ENCODE peak calls at places on chromosomes 6 and 20, in five cellular contexts. L is H9, P is IMR-90, W is GM23338, T is HCT116. Z is an unnamed sample. For H4K20me1, the result is how much of the 10 kb centered on the place peaks cover.

GRCh38 chr20:57417830-57418780 is 26.9 kb downstream of the RBM38 start:
- DNase-seq in P (no peak), T (no peak), L (no peak), W (no peak), Z (no peak)

GRCh38 chr6:159761135-159761872 is 541 bp upstream of the ACAT2 start:
- DNase-seq in P (no peak), W (peak), L (peak), T (no peak), Z (peak)

GRCh38 chr6:16799279-16800193 is 38.3 kb upstream of the ATXN1 start:
- DNase-seq in L (no peak), W (no peak), P (peak), T (no peak), Z (no peak)

GRCh38 chr20:36493013-36493800 is 48.1 kb upstream of the MYL9 start:
- DNase-seq in P (no peak), L (peak), T (no peak), W (peak), Z (no peak)

GRCh38 chr20:39986231-39986904 is 702.7 kb downstream of the MAFB start:
- DNase-seq in P (peak), T (no peak), L (no peak), W (peak), Z (no peak)

GRCh38 chr6:71034578-71034977 is 77.7 kb upstream of the B3GAT2 start:
- DNase-seq in T (no peak), L (no peak), W (no peak), P (no peak), Z (no peak)

GRCh38 chr6:28218312-28219248 is 6.5 kb upstream of the ZSCAN9 start:
- DNase-seq in P (peak), T (no peak), W (peak), L (peak), Z (no peak)

GRCh38 chr6:28142446-28142845 is 763 bp downstream of the ZKSCAN8 start:
- DNase-seq in W (no peak), T (no peak), L (no peak), P (peak), Z (no peak)

GRCh38 chr20:18645196-18645745 is 57.4 kb downstream of the DTD1 start:
- DNase-seq in T (no peak), W (peak), P (no peak), L (no peak), Z (no peak)

GRCh38 chr20:47705497-47705856 is 79.8 kb downstream of the SULF2 start:
- DNase-seq in W (no peak), L (no peak), P (no peak), T (no peak), Z (no peak)

GRCh38 chr20:47704746-47705496 is 80.4 kb downstream of the SULF2 start:
- DNase-seq in P (no peak), T (no peak), W (no peak), L (no peak), Z (no peak)

GRCh38 chr20:47708140-47708807 is 77.0 kb downstream of the SULF2 start:
- DNase-seq in T (no peak), P (no peak), L (no peak), W (no peak), Z (no peak)

GRCh38 chr20:47703748-47704147 is 81.5 kb downstream of the SULF2 start:
- DNase-seq in W (no peak), L (no peak), T (no peak), P (no peak), Z (no peak)

DNA sequence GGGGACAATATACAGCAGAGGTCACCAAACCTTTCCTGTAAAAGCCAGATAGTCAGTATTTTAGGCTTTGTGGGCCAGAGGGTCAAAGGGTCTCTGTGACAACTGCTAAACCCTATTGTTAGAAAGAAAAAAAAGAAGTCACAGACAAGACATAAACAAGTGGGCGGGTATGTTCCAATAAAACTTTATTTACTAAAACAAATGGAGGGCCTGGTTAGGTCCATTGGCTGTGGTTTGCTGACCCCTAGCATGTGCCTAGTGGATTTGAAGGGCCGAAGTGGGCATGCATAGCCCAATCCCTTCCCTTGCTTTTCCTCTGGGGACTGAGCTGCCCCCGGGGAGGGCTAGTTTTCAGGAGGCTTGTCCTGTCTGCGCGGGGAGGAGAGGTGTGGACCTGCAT is 78.9 kb downstream of the SULF2 start:
- DNase-seq in L (no peak), T (no peak), W (no peak), P (no peak), Z (no peak)
- H4K20me1 ChIP-seq in L (under half), T (under half), W (under half), P (under half), Z (under half)

GRCh38 chr6:136737343-136738177 is 54.7 kb downstream of the MAP3K5 start:
- DNase-seq in L (no peak), W (no peak), P (peak), T (no peak), Z (no peak)
- H2AFZ ChIP-seq in L (no peak), W (no peak), P (no peak), T (no peak), Z (no peak)

GRCh38 chr6:37866590-37867507 is 47.3 kb downstream of the ZFAND3 start:
- DNase-seq in P (peak), L (no peak), W (no peak), T (no peak), Z (no peak)
- H4K20me1 ChIP-seq in P (half or more), L (under half), W (half or more), T (under half), Z (under half)

GRCh38 chr6:134515976-134516375 is 198.1 kb upstream of the SGK1 start:
- DNase-seq in T (no peak), P (no peak), L (no peak), W (no peak), Z (no peak)

GRCh38 chr6:134516582-134516981 is 198.7 kb upstream of the SGK1 start:
- DNase-seq in W (no peak), P (no peak), T (no peak), L (no peak), Z (no peak)

GRCh38 chr6:134519456-134519855 is 201.5 kb upstream of the SGK1 start:
- DNase-seq in T (no peak), L (no peak), P (peak), W (no peak), Z (peak)

GRCh38 chr6:134517145-134517658 is 199.3 kb upstream of the SGK1 start:
- DNase-seq in T (no peak), L (peak), W (peak), P (peak), Z (no peak)

DNA sequence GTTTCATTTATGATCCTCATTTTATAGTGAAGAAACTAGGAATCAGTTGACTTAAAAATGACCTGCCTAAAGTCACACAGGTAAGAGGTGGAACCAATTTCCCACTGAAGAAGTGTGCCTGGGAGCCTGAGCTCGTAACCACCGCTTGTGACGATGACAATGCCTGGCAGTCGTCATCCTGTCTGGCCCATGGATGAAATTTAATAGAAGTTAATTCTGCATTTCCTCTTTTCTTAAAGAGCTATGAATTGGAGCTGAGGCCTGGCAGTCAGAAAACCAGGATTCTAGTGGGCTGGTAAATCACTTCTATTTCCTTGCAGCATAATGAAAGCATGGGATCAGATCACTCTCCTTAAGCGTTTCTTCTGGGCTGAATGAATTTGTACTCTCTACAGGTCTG is 200.0 kb upstream of the SGK1 start:
- DNase-seq in L (no peak), W (no peak), P (no peak), T (no peak), Z (no peak)
- H2AFZ ChIP-seq in L (no peak), W (peak), P (no peak), T (no peak), Z (no peak)

GRCh38 chr6:36064770-36065396 is 37.3 kb downstream of the MAPK14 start:
- DNase-seq in T (no peak), P (no peak), W (no peak), L (no peak), Z (no peak)
- H4K20me1 ChIP-seq in T (under half), P (half or more), W (under half), L (under half), Z (under half)

GRCh38 chr6:34554593-34555322 is 1.4 kb downstream of the SPDEF start:
- DNase-seq in L (no peak), T (no peak), W (no peak), P (no peak), Z (no peak)

GRCh38 chr6:34553146-34553545 is 3.0 kb downstream of the SPDEF start:
- DNase-seq in T (no peak), P (no peak), L (no peak), W (no peak), Z (no peak)

GRCh38 chr6:34552620-34553019 is 3.5 kb downstream of the SPDEF start:
- DNase-seq in P (no peak), L (no peak), T (no peak), W (no peak), Z (no peak)

GRCh38 chr6:34555328-34555727 is 801 bp downstream of the SPDEF start:
- DNase-seq in W (no peak), L (no peak), P (no peak), T (no peak), Z (no peak)

DNA sequence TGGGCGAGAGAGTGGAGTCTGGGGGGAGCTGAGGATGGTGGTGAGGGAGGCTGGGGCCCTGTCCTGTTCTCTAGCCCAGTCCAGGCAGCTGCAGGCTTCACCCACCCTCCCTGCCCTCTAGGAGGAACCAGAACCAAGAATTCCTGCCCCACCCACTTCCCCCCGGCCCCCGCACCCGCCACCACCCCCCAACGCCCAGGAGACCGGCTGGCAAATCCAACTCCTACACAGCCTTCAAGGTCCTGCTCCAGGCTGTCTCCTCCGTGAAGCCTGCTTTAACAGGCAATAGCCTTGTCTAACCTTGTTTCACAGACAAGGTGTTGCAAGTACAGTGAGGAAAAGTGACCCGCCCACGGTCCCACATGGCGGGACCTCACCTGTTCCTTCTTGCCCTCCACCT is 2.4 kb downstream of the SPDEF start:
- DNase-seq in P (no peak), T (no peak), L (no peak), W (no peak), Z (no peak)
- H2AFZ ChIP-seq in P (no peak), T (no peak), L (no peak), W (no peak), Z (no peak)

GRCh38 chr6:53347250-53347920 is 1.4 kb downstream of the ELOVL5 start:
- DNase-seq in T (no peak), W (peak), L (no peak), P (peak), Z (peak)
- H4K20me1 ChIP-seq in T (under half), W (under half), L (under half), P (under half), Z (under half)

DNA sequence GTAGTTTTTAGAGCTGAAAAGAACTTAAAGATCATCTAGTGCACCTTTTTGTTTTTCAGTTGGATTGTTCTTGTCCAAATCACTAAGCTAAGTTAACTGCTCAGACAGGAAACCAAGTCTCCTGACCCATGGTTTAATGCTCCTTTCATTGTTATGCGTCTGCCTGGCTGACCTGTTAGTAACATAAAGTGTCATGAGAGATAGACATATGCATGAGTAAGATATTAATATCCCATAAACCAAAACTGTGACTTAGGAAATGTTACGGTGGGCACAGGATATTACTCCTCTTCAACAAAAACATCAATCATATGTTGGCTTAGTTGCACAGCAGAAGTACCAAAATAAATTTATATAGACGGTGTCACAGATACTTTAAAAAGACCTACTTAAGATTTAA is 84.0 kb downstream of the ESR1 start:
- DNase-seq in T (no peak), P (no peak), W (no peak), L (no peak), Z (no peak)
- H2AFZ ChIP-seq in T (no peak), P (no peak), W (no peak), L (no peak), Z (no peak)

DNA sequence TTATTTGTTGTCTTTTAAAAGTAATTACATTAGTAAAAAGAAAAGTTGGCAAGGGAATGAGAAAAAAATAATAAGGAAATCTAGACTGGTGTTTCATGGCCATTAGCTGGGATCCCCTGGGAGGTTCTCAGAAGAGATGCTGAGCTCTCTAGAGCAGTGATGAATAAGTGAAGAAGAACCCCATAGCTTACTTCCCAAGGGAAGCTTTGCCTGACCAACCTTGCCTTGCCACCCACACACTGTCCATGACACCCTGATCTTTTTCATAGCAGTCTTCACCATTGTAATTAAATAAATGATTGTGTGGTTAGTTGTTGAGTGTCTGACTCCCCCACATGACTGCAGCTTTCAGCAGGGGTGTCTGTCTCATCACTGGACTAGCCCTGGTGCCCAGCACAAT is 5.9 kb downstream of the C6orf163 start:
- DNase-seq in T (no peak), W (no peak), L (no peak), P (peak), Z (no peak)
- H4K20me1 ChIP-seq in T (under half), W (under half), L (under half), P (under half), Z (under half)

GRCh38 chr20:53403029-53403428 is 190.6 kb downstream of the ZNF217 start:
- DNase-seq in T (no peak), L (no peak), W (no peak), P (no peak), Z (no peak)

GRCh38 chr20:53399592-53400335 is 193.9 kb downstream of the ZNF217 start:
- DNase-seq in W (no peak), T (no peak), P (no peak), L (no peak), Z (no peak)

GRCh38 chr20:53405070-53405603 is 188.5 kb downstream of the ZNF217 start:
- DNase-seq in W (no peak), T (no peak), P (no peak), L (no peak), Z (no peak)

GRCh38 chr20:53399131-53399530 is 194.5 kb downstream of the ZNF217 start:
- DNase-seq in W (no peak), L (no peak), P (no peak), T (no peak), Z (no peak)

DNA sequence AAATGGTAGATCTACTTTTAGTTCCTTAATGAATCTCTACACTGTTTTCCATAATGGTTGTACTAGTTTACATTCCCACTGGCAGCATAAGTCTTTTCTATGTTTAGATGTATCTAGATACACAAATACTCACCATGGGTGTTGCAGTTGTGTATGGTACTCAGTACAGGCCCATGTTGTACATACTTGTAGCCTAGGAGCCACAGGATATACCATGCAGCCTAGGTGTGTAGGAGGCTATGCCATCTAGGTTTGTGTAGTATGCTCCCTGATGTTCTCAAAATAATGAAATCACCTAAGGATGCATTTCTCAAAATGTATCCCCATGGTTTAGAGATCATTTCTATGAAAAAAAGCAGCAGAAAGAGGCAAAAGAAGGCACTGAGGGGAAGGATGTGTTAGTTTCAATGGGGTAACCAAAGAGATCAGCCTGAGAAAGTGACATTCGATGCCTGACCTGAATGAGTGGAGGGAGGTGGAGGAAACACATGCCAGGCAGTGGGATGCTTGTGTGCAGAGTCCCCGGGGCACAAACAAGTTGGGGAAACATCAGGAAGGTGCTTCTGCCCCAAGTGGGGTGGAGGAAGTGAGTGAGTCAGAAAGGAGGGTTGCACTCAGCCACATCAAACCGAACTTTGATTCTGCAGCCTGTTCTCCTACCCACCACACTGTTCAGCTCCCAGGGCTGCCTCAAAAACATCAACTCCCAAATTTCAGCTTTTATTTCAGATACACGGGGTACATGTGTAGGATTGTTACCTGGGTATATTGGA is 191.2 kb downstream of the ZNF217 start:
- DNase-seq in W (no peak), P (no peak), L (no peak), T (no peak), Z (peak)
- H2AFZ ChIP-seq in W (no peak), P (no peak), L (no peak), T (no peak), Z (no peak)